ENCODE peak calls at places on chromosome 12, in seven cellular contexts. V is activated T-cell treated with anti-CD3 and anti-CD28 coated beads for 48 hours; X is NB4; I is adrenal gland; P is activated T-helper 1 cell treated with anti-CD3 and anti-CD28 coated beads, Interleukin-12 subunit alpha, Interleukin-12 subunit beta, Interleukin-2, Interleukin-4 antibody, amounts not matched to agents 30 ng/mL and 10 ng/mL and 1 ng/mL, durations not matched to agents 14 hours and 24 hours and 36 hours; Z is T-helper 2 cell treated with Interferon-gamma antibody and Interleukin-4, amounts not matched to agents 5 μg/mL and 100 μg/mL, for 36 hours; Y is GM03348. A is an unnamed sample.
A peak's percentile ranks its signal among the peaks of the same experiment; 100 is the strongest.

GRCh38 chr12:5166976-5167375 is 123.3 kb downstream of the KCNA5 start:
- DNase-seq in V (no peak), Z (no peak), Y (peak; percentile 90), X (no peak), P (no peak), I (no peak), A (peak; percentile 30)

GRCh38 chr12:108850854-108851573 is 6.4 kb downstream of the SSH1 start:
- DNase-seq in I (peak; percentile 58), V (no peak), Z (no peak), X (peak; percentile 58), Y (peak; percentile 85), P (no peak), A (no peak)

GRCh38 chr12:108642269-108642870 is 8.7 kb upstream of the SELPLG start:
- DNase-seq in V (no peak), Z (no peak), I (no peak), P (no peak), X (no peak), Y (no peak), A (no peak)

GRCh38 chr12:556498-556897 is 96.8 kb downstream of the B4GALNT3 start:
- DNase-seq in Z (no peak), I (no peak), P (no peak), Y (no peak), V (no peak), X (no peak), A (no peak)

GRCh38 chr12:19483727-19484126 is 44.4 kb downstream of the AEBP2 start:
- DNase-seq in Z (no peak), Y (no peak), X (no peak), P (no peak), V (no peak), I (no peak), A (no peak)

GRCh38 chr12:3896851-3897351 is 23.7 kb upstream of the PARP11 start:
- DNase-seq in V (no peak), Y (no peak), P (no peak), I (peak; percentile 28), Z (no peak), X (peak; percentile 83), A (peak; percentile 31)

GRCh38 chr12:46603776-46604456 is 221.9 kb downstream of the SLC38A4 start:
- DNase-seq in P (no peak), Z (no peak), Y (no peak), X (no peak), I (no peak), V (no peak), A (no peak)

GRCh38 chr12:53006810-53007742 is 820 bp downstream of the EIF4B start:
- DNase-seq in I (peak; percentile 78), V (peak; percentile 79), Y (peak; percentile 91), X (peak; percentile 93), Z (peak; percentile 75), P (peak; percentile 66), A (peak; percentile 43)

GRCh38 chr12:4290011-4290790 is 16.6 kb downstream of the CCND2 start:
- DNase-seq in V (no peak), X (no peak), Z (no peak), I (no peak), P (no peak), Y (no peak), A (no peak)

GRCh38 chr12:68350753-68351152 is 18.6 kb upstream of the MDM1 start:
- DNase-seq in V (no peak), P (no peak), X (no peak), Y (peak; percentile 47), Z (no peak), I (no peak), A (no peak)

GRCh38 chr12:127773520-127773919 is 493.4 kb upstream of the TMEM132C start:
- DNase-seq in I (no peak), P (no peak), Y (no peak), X (peak; percentile 11), Z (no peak), V (no peak), A (no peak)

GRCh38 chr12:109436181-109436546 is 40.9 kb downstream of the KCTD10 start:
- DNase-seq in X (no peak), P (no peak), I (no peak), V (no peak), Z (no peak), Y (no peak), A (no peak)

GRCh38 chr12:59396519-59396918 is 199.3 kb upstream of the SLC16A7 start:
- DNase-seq in V (no peak), I (no peak), Y (no peak), Z (no peak), X (no peak), P (no peak), A (no peak)

GRCh38 chr12:131621701-131622421 is 89.0 kb upstream of the SFSWAP start:
- DNase-seq in P (no peak), V (no peak), Z (no peak), I (no peak), X (peak; percentile 84), Y (no peak), A (no peak)

GRCh38 chr12:21818627-21819026 is 44.1 kb upstream of the KCNJ8 start:
- DNase-seq in I (no peak), V (no peak), P (no peak), X (no peak), Y (peak; percentile 18), Z (no peak), A (peak; percentile 57)

GRCh38 chr12:47556631-47557030 is 149.2 kb downstream of the RPAP3 start:
- DNase-seq in Z (no peak), P (no peak), X (peak; percentile 5), I (no peak), Y (no peak), V (no peak), A (no peak)

GRCh38 chr12:75908961-75909699 is 122.4 kb downstream of the PHLDA1 start:
- DNase-seq in P (no peak), V (no peak), I (peak; percentile 83), X (no peak), Z (no peak), Y (peak; percentile 70), A (peak; percentile 92)

GRCh38 chr12:57893460-57894353 is 47.2 kb upstream of the CTDSP2 start:
- DNase-seq in I (peak; percentile 87), Z (no peak), V (no peak), Y (peak; percentile 84), P (no peak), X (peak; percentile 28), A (peak; percentile 91)

GRCh38 chr12:110931315-110931728 is 10.9 kb upstream of the MYL2 start:
- DNase-seq in Y (no peak), V (no peak), P (no peak), I (no peak), X (no peak), Z (no peak), A (no peak)

GRCh38 chr12:86247871-86248270 is 8.3 kb downstream of the MGAT4C start:
- DNase-seq in I (no peak), Y (no peak), V (no peak), Z (no peak), P (no peak), X (no peak), A (no peak)

GRCh38 chr12:4115570-4115969 is 158.0 kb upstream of the CCND2 start:
- DNase-seq in V (no peak), Y (no peak), X (no peak), Z (peak; percentile 4), P (no peak), I (no peak), A (no peak)

GRCh38 chr12:6927999-6928702 is 392 bp downstream of the ATN1 start:
- DNase-seq in Y (peak; percentile 59), V (no peak), X (no peak), I (no peak), Z (no peak), P (no peak), A (no peak)

GRCh38 chr12:132502149-132502881 is 12.4 kb downstream of the FBRSL1 start:
- DNase-seq in Y (no peak), X (peak; percentile 61), Z (no peak), P (no peak), V (no peak), I (peak; percentile 64), A (no peak)

GRCh38 chr12:48592591-48593086 is 22.8 kb upstream of the LALBA start:
- DNase-seq in Y (no peak), Z (no peak), I (no peak), X (no peak), P (no peak), V (no peak), A (no peak)

GRCh38 chr12:118053071-118053985 is 7.7 kb downstream of the WSB2 start:
- DNase-seq in P (no peak), I (no peak), V (no peak), Z (no peak), X (no peak), Y (peak; percentile 33), A (no peak)

GRCh38 chr12:54201001-54201794 is 12.4 kb upstream of the SMUG1 start:
- DNase-seq in Z (peak; percentile 42), V (peak; percentile 61), Y (peak; percentile 90), X (peak; percentile 79), I (peak; percentile 82), P (peak; percentile 47), A (peak; percentile 49)

GRCh38 chr12:71385155-71385554 is 54.4 kb upstream of the LGR5 start:
- DNase-seq in V (no peak), Z (no peak), Y (no peak), P (no peak), I (no peak), X (no peak), A (no peak)

GRCh38 chr12:4769073-4769472 is 48.9 kb downstream of the GALNT8 start:
- DNase-seq in Z (no peak), V (no peak), X (peak; percentile 8), I (no peak), P (no peak), Y (no peak), A (no peak)

A was measured in fibroblast of the conjunctiva.